ENCODE peak calls at places on chromosomes 16 and 17, in four cellular contexts. One of them, this sample, is unnamed.

GRCh38 chr16:85888405-85889331 is 10.3 kb upstream of the IRF8 start:
- DNase-seq in Karpas-422: peak; percentile 41
- DNase-seq in AG04449: peak; percentile 41
- DNase-seq in Daoy: peak; percentile 88
- DNase-seq in this sample: no peak

GRCh38 chr17:28328325-28328724 is 6.9 kb downstream of the IFT20 start:
- DNase-seq in AG04449: no peak
- DNase-seq in Daoy: no peak
- DNase-seq in Karpas-422: no peak
- DNase-seq in this sample: no peak

GRCh38 chr17:77824780-77825280 is 133.7 kb upstream of the TNRC6C start:
- DNase-seq in AG04449: no peak
- DNase-seq in Karpas-422: no peak
- DNase-seq in Daoy: no peak
- DNase-seq in this sample: no peak

GRCh38 chr17:48490391-48491026 is 40.3 kb downstream of the HOXB1 start:
- DNase-seq in AG04449: no peak
- DNase-seq in Daoy: no peak
- DNase-seq in Karpas-422: no peak
- DNase-seq in this sample: no peak

GRCh38 chr16:57093845-57094564 is 1.6 kb downstream of the CPNE2 start:
- DNase-seq in AG04449: no peak
- DNase-seq in Daoy: peak; percentile 26
- DNase-seq in Karpas-422: no peak
- DNase-seq in this sample: no peak

GRCh38 chr17:45940826-45941225 is 46.5 kb downstream of the MAPT start:
- DNase-seq in Daoy: no peak
- DNase-seq in AG04449: no peak
- DNase-seq in Karpas-422: no peak
- DNase-seq in this sample: no peak

GRCh38 chr16:23182675-23183485 is at the start of gene SCNN1G:
- DNase-seq in AG04449: no peak
- DNase-seq in Karpas-422: no peak
- DNase-seq in Daoy: no peak
- DNase-seq in this sample: no peak

GRCh38 chr16:56506941-56507340 is 12.9 kb downstream of the BBS2 start:
- DNase-seq in Daoy: no peak
- DNase-seq in AG04449: peak; percentile 34
- DNase-seq in Karpas-422: no peak
- DNase-seq in this sample: peak; percentile 20

GRCh38 chr17:20267459-20267842 is 199.9 kb downstream of the LGALS9B start:
- DNase-seq in AG04449: no peak
- DNase-seq in Karpas-422: no peak
- DNase-seq in Daoy: no peak
- DNase-seq in this sample: no peak

GRCh38 chr17:83196973-83197880 is 117.8 kb downstream of the METRNL start:
- DNase-seq in Karpas-422: no peak
- DNase-seq in Daoy: no peak
- DNase-seq in AG04449: no peak
- DNase-seq in this sample: peak; percentile 79

GRCh38 chr17:82269882-82270500 is 3.5 kb downstream of the CSNK1D start:
- DNase-seq in Karpas-422: no peak
- DNase-seq in Daoy: no peak
- DNase-seq in AG04449: no peak
- DNase-seq in this sample: no peak

GRCh38 chr16:8537691-8538342 is 52.5 kb downstream of the TMEM114 start:
- DNase-seq in Karpas-422: no peak
- DNase-seq in AG04449: no peak
- DNase-seq in Daoy: no peak
- DNase-seq in this sample: no peak

GRCh38 chr17:37259030-37259735 is 116.6 kb upstream of the C17orf78 start:
- DNase-seq in AG04449: no peak
- DNase-seq in Karpas-422: no peak
- DNase-seq in Daoy: peak; percentile 55
- DNase-seq in this sample: no peak

GRCh38 chr16:2532494-2533141 is 1.4 kb upstream of the CEMP1 start:
- DNase-seq in AG04449: no peak
- DNase-seq in Karpas-422: peak; percentile 79
- DNase-seq in Daoy: peak; percentile 37
- DNase-seq in this sample: no peak

GRCh38 chr16:71645450-71645849 is 19.5 kb downstream of the MARVELD3 start:
- DNase-seq in Daoy: peak; percentile 15
- DNase-seq in AG04449: no peak
- DNase-seq in Karpas-422: peak; percentile 67
- DNase-seq in this sample: no peak

GRCh38 chr16:1687427-1688316 is 9.6 kb downstream of the JPT2 start:
- DNase-seq in AG04449: no peak
- DNase-seq in Karpas-422: no peak
- DNase-seq in Daoy: no peak
- DNase-seq in this sample: no peak

GRCh38 chr17:78523939-78524655 is 53.1 kb downstream of the DNAH17 start:
- DNase-seq in Karpas-422: no peak
- DNase-seq in Daoy: no peak
- DNase-seq in AG04449: no peak
- DNase-seq in this sample: no peak

GRCh38 chr17:77887464-77888241 is 70.8 kb upstream of the TNRC6C start:
- DNase-seq in Daoy: peak; percentile 68
- DNase-seq in Karpas-422: no peak
- DNase-seq in AG04449: no peak
- DNase-seq in this sample: peak; percentile 59

GRCh38 chr17:7803981-7804380 is 30.0 kb upstream of the KDM6B start:
- DNase-seq in Karpas-422: no peak
- DNase-seq in AG04449: no peak
- DNase-seq in Daoy: peak; percentile 40
- DNase-seq in this sample: no peak

GRCh38 chr17:45385331-45385997 is 47.2 kb downstream of the ARHGAP27 start:
- DNase-seq in Daoy: peak; percentile 90
- DNase-seq in Karpas-422: peak; percentile 96
- DNase-seq in AG04449: no peak
- DNase-seq in this sample: peak; percentile 33

GRCh38 chr17:47423406-47424295 is 99.9 kb downstream of the EFCAB13 start:
- DNase-seq in AG04449: no peak
- DNase-seq in Karpas-422: no peak
- DNase-seq in Daoy: peak; percentile 32
- DNase-seq in this sample: no peak

GRCh38 chr17:8131844-8132441 is 8.0 kb upstream of the HES7 start:
- DNase-seq in Karpas-422: no peak
- DNase-seq in Daoy: peak; percentile 49
- DNase-seq in AG04449: no peak
- DNase-seq in this sample: no peak

GRCh38 chr17:72591500-72592241 is 470.9 kb downstream of the SOX9 start:
- DNase-seq in Daoy: peak; percentile 50
- DNase-seq in AG04449: no peak
- DNase-seq in Karpas-422: no peak
- DNase-seq in this sample: no peak

GRCh38 chr16:69273009-69273408 is 38.1 kb upstream of the VPS4A start:
- DNase-seq in Daoy: no peak
- DNase-seq in AG04449: peak; percentile 74
- DNase-seq in Karpas-422: no peak
- DNase-seq in this sample: no peak

GRCh38 chr16:30562021-30562420 is 3.8 kb upstream of the ZNF764 start:
- DNase-seq in Karpas-422: no peak
- DNase-seq in AG04449: no peak
- DNase-seq in Daoy: no peak
- DNase-seq in this sample: no peak

GRCh38 chr16:3576211-3576610 is 992 bp downstream of the NLRC3 start:
- DNase-seq in AG04449: no peak
- DNase-seq in Karpas-422: no peak
- DNase-seq in Daoy: no peak
- DNase-seq in this sample: no peak

GRCh38 chr17:1058423-1059130 is 61.6 kb downstream of the TIMM22 start:
- DNase-seq in Daoy: peak; percentile 84
- DNase-seq in Karpas-422: peak; percentile 82
- DNase-seq in AG04449: no peak
- DNase-seq in this sample: no peak

GRCh38 chr17:4073983-4074830 is 68.6 kb downstream of the ZZEF1 start:
- DNase-seq in AG04449: no peak
- DNase-seq in Karpas-422: peak; percentile 64
- DNase-seq in Daoy: no peak
- DNase-seq in this sample: no peak

GRCh38 chr17:8122391-8122922 is 1.4 kb downstream of the HES7 start:
- DNase-seq in AG04449: no peak
- DNase-seq in Daoy: peak; percentile 70
- DNase-seq in Karpas-422: no peak
- DNase-seq in this sample: no peak

GRCh38 chr17:50721194-50722010 is 2.0 kb downstream of the LUC7L3 start:
- DNase-seq in Daoy: no peak
- DNase-seq in Karpas-422: peak; percentile 61
- DNase-seq in AG04449: no peak
- DNase-seq in this sample: no peak

GRCh38 chr17:1532836-1533602 is 16.6 kb upstream of the INPP5K start:
- DNase-seq in AG04449: no peak
- DNase-seq in Daoy: peak; percentile 35
- DNase-seq in Karpas-422: peak; percentile 82
- DNase-seq in this sample: no peak

GRCh38 chr17:45889579-45889978 is 4.8 kb upstream of the MAPT start:
- DNase-seq in AG04449: no peak
- DNase-seq in Daoy: no peak
- DNase-seq in Karpas-422: no peak
- DNase-seq in this sample: no peak

GRCh38 chr17:2710804-2711607 is 558 bp downstream of the CLUH start:
- DNase-seq in Karpas-422: peak; percentile 79
- DNase-seq in Daoy: no peak
- DNase-seq in AG04449: no peak
- DNase-seq in this sample: no peak

GRCh38 chr17:45650601-45651000 is 133.5 kb upstream of the CRHR1 start:
- DNase-seq in AG04449: no peak
- DNase-seq in Daoy: peak; percentile 20
- DNase-seq in Karpas-422: no peak
- DNase-seq in this sample: no peak

GRCh38 chr16:85166699-85167588 is 54.7 kb upstream of the CIBAR2 start:
- DNase-seq in Karpas-422: no peak
- DNase-seq in Daoy: no peak
- DNase-seq in AG04449: no peak
- DNase-seq in this sample: no peak

GRCh38 chr16:13171313-13171712 is 269.9 kb downstream of the SHISA9 start:
- DNase-seq in AG04449: no peak
- DNase-seq in Daoy: no peak
- DNase-seq in Karpas-422: no peak
- DNase-seq in this sample: no peak

GRCh38 chr17:20151174-20151573 is 142.0 kb downstream of the SPECC1 start:
- DNase-seq in Daoy: no peak
- DNase-seq in AG04449: no peak
- DNase-seq in Karpas-422: no peak
- DNase-seq in this sample: no peak

GRCh38 chr17:48347203-48347602 is 82.8 kb downstream of the SKAP1 start:
- DNase-seq in AG04449: no peak
- DNase-seq in Daoy: no peak
- DNase-seq in Karpas-422: no peak
- DNase-seq in this sample: no peak

This sample was measured in AG09309.